ENCODE peak calls at places on chromosomes 13 and 19, in four cellular contexts. R is IMR-90, C is PC-3, T is transverse colon. W is an unnamed sample. For H3K9me3, the result is how much of the 10 kb centered on the place peaks cover.

GRCh38 chr13:29758591-29759114 is 91.8 kb downstream of the UBL3 start:
- DNase-seq in T (peak), C (peak), R (no peak), W (peak)

GRCh38 chr13:28805193-28805819 is 14.8 kb upstream of the MTUS2 start:
- DNase-seq in T (no peak), C (peak), R (no peak), W (no peak)

GRCh38 chr13:74205313-74205690 is 71.1 kb upstream of the KLF12 start:
- DNase-seq in C (no peak), T (no peak), R (no peak), W (no peak)

GRCh38 chr13:88472316-88472715 is 801.1 kb downstream of the SLITRK5 start:
- DNase-seq in C (no peak), T (no peak), R (no peak), W (no peak)

GRCh38 chr13:111541345-111541744 is 220.9 kb downstream of the TEX29 start:
- DNase-seq in R (no peak), T (no peak), C (no peak), W (no peak)

GRCh38 chr13:27789495-27790303 is 2.6 kb upstream of the GSX1 start:
- DNase-seq in T (no peak), R (no peak), C (no peak), W (no peak)

GRCh38 chr13:20714563-20715339 is 11.3 kb downstream of the IL17D start:
- DNase-seq in C (no peak), R (peak), T (no peak), W (peak)

GRCh38 chr13:51221674-51222509 is at the start of gene FAM124A:
- DNase-seq in R (peak), C (peak), T (peak), W (peak)

GRCh38 chr13:86986448-86986847 is 684.7 kb upstream of the SLITRK5 start:
- DNase-seq in C (no peak), T (no peak), R (peak), W (no peak)

GRCh38 chr13:111022886-111023285 is 92.2 kb upstream of the ARHGEF7 start:
- DNase-seq in T (no peak), C (peak), R (no peak), W (no peak)

GRCh38 chr19:485122-485521 is 11.2 kb upstream of the MADCAM1 start:
- DNase-seq in R (no peak), C (no peak), T (no peak), W (no peak)

GRCh38 chr13:53691417-53691816 is 662.8 kb downstream of the OLFM4 start:
- DNase-seq in R (no peak), C (no peak), T (no peak), W (no peak)
- H3K9me3 ChIP-seq in R (under half), C (under half), T (under half), W (under half)

DNA sequence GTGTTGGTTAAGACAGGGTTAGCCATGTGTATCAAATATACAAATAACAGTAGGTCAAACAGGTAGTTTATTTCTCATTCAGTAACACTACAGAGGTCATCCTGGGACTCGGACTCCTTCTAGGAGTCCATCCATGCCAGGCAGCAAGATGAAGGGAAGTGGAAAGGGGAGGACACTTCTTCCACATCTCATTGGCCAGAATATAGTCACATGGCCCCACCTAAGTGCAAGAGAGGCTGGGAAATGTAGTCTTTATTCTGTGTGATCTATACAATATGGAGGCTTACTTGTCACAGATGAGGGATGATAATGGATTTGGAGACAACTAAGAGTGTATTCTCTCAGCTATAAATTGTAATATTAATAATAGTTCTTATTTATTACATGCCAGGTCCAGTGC is 31.1 kb downstream of the RDH8 start:
- DNase-seq in R (no peak), T (no peak), C (no peak), W (no peak)
- H3K9me3 ChIP-seq in R (half or more), T (under half), C (under half), W (under half)

DNA sequence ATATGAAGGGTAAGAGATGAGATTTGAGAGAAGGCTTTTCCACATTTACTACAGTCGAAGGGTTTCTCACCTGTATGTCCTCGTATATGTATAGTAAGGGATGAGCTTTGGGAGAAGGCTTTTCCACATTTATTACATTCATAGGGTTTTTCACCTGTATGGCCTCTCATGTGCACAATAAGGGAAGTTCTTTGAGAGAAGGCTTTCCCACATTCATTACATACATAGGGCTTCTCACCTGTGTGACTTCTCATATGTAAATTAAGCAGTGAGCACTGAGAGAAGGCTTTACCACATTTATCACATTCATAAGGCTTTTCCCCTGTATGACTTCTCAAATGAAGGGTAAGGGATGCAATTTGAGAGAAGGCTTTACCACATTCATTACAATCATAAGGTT is 41.8 kb downstream of the ZNF527 start:
- DNase-seq in C (no peak), R (no peak), T (no peak), W (no peak)
- H3K9me3 ChIP-seq in C (under half), R (half or more), T (half or more), W (half or more)

GRCh38 chr19:38340927-38341326 is 5.3 kb downstream of the CATSPERG start:
- DNase-seq in C (no peak), T (no peak), R (no peak), W (no peak)

GRCh38 chr19:38351865-38352395 is 16.3 kb downstream of the CATSPERG start:
- DNase-seq in C (no peak), R (no peak), T (no peak), W (no peak)

GRCh38 chr19:38350883-38351282 is 15.3 kb downstream of the CATSPERG start:
- DNase-seq in R (no peak), T (no peak), C (no peak), W (no peak)

DNA sequence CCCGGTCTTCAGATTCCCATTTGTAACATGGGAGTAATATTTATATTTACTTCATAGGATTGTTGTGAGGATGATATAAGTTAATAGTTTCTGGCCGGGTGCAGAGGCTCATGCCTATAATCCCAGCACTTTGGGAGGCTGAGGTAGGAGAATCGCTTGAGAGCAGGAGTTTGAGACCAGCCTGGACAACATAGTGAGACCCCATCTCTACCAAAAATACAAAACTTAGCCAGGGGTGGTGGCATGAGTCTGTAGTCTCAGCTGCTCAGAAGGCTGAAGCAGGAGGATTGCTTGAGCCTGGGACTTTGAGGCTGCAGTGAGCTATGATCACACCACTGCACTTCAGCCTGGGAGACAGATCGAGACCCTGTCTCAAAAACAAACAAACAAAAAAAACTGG is 11.2 kb downstream of the CATSPERG start:
- DNase-seq in T (no peak), C (no peak), R (no peak), W (no peak)
- H3K9me3 ChIP-seq in T (under half), C (under half), R (under half), W (under half)